ENCODE peak calls at places on chromosomes 16 and 17, in five cellular contexts. I is sigmoid colon; B is A549; R is psoas muscle; J is naive thymus-derived CD4-positive, alpha-beta T cell. X is an unnamed sample. For H3K9me3, the result is how much of the 10 kb centered on the place peaks cover.

GRCh38 chr17:66964083-66964771 is at the start of gene CACNG4:
- DNase-seq in I (no peak), B (no peak), R (no peak), J (no peak), X (no peak)

GRCh38 chr17:43701318-43701743 is 39.6 kb upstream of the MEOX1 start:
- DNase-seq in I (no peak), B (no peak), R (no peak), J (no peak), X (peak)

GRCh38 chr17:58208344-58208743 is 10.7 kb downstream of the MKS1 start:
- DNase-seq in I (no peak), B (no peak), R (no peak), J (no peak), X (no peak)

GRCh38 chr16:11792404-11793260 is 4.4 kb downstream of the ZC3H7A start:
- DNase-seq in I (no peak), B (no peak), R (peak), J (peak), X (no peak)

GRCh38 chr16:27642753-27643152 is 92.8 kb downstream of the KATNIP start:
- DNase-seq in I (no peak), B (no peak), R (no peak), J (no peak), X (no peak)

GRCh38 chr17:1197781-1198490 is 18.2 kb upstream of the ABR start:
- DNase-seq in I (peak), B (no peak), R (peak), J (peak), X (no peak)

GRCh38 chr17:80414508-80414802 is 512 bp upstream of the ENDOV start:
- DNase-seq in I (no peak), B (no peak), R (no peak), J (peak), X (no peak)

GRCh38 chr16:1194665-1195392 is 30.2 kb downstream of the TPSG1 start:
- DNase-seq in I (no peak), B (no peak), R (no peak), J (peak), X (no peak)

GRCh38 chr17:15091825-15092224 is 173.3 kb downstream of the PMP22 start:
- DNase-seq in I (no peak), B (no peak), R (no peak), J (no peak), X (no peak)

GRCh38 chr16:79372504-79373184 is 227.9 kb downstream of the MAF start:
- DNase-seq in I (no peak), B (peak), R (no peak), J (no peak), X (no peak)

GRCh38 chr17:17771498-17772201 is 65.1 kb downstream of the SREBF1 start:
- DNase-seq in I (no peak), B (no peak), R (no peak), J (no peak), X (no peak)

GRCh38 chr17:37818689-37819088 is 73.8 kb upstream of the HNF1B start:
- DNase-seq in I (no peak), B (no peak), R (no peak), J (no peak), X (no peak)

GRCh38 chr17:55601874-55602364 is 90.7 kb upstream of the SMIM36 start:
- DNase-seq in I (no peak), B (peak), R (no peak), J (peak), X (no peak)
- H3K9me3 ChIP-seq in I (under half), B (under half), R (under half), J (under half), X (under half)

GRCh38 chr17:72876413-72876812 is 216.1 kb downstream of the SLC39A11 start:
- DNase-seq in I (no peak), B (no peak), R (no peak), J (no peak), X (no peak)
- H3K9me3 ChIP-seq in I (under half), B (under half), R (under half), J (under half), X (under half)

GRCh38 chr16:88499836-88500251 is 46.8 kb downstream of the ZFPM1 start:
- DNase-seq in I (no peak), B (no peak), R (no peak), J (no peak), X (no peak)
- H3K9me3 ChIP-seq in I (under half), B (under half), R (under half), J (under half), X (under half)

GRCh38 chr17:21678451-21679081 is 13.8 kb upstream of the KCNJ18 start:
- DNase-seq in I (peak), B (no peak), R (no peak), J (peak), X (no peak)
- H3K9me3 ChIP-seq in I (under half), B (under half), R (under half), J (under half), X (under half)

GRCh38 chr17:60685437-60685836 is 7.8 kb downstream of the BCAS3 start:
- DNase-seq in I (no peak), B (no peak), R (no peak), J (no peak), X (no peak)
- H3K9me3 ChIP-seq in I (under half), B (under half), R (under half), J (under half), X (under half)